ENCODE peak calls at places on chromosomes 7 and 10, in ten cellular contexts. One of them, this sample, is unnamed.

GRCh38 chr7:65436163-65436562 is 62.5 kb downstream of the ZNF92 start:
- DNase-seq in RWPE1: no peak
- DNase-seq in fibroblast of lung: no peak
- DNase-seq in tibial nerve: no peak
- DNase-seq in NB4: no peak
- DNase-seq in CD14-positive monocyte: no peak
- DNase-seq in spleen: no peak
- DNase-seq in breast epithelium: no peak
- DNase-seq in nephron progenitor cell: no peak
- DNase-seq in Calu3: no peak
- DNase-seq in this sample: no peak

GRCh38 chr10:114212153-114212552 is 26.9 kb upstream of the VWA2 start:
- DNase-seq in RWPE1: no peak
- DNase-seq in fibroblast of lung: no peak
- DNase-seq in tibial nerve: no peak
- DNase-seq in NB4: no peak
- DNase-seq in CD14-positive monocyte: no peak
- DNase-seq in spleen: no peak
- DNase-seq in breast epithelium: no peak
- DNase-seq in nephron progenitor cell: no peak
- DNase-seq in Calu3: no peak
- DNase-seq in this sample: no peak

GRCh38 chr7:47511698-47512370 is 70.1 kb downstream of the TNS3 start:
- DNase-seq in RWPE1: no peak
- DNase-seq in fibroblast of lung: no peak
- DNase-seq in tibial nerve: no peak
- DNase-seq in NB4: no peak
- DNase-seq in CD14-positive monocyte: no peak
- DNase-seq in spleen: peak
- DNase-seq in breast epithelium: no peak
- DNase-seq in nephron progenitor cell: no peak
- DNase-seq in Calu3: no peak
- DNase-seq in this sample: no peak

GRCh38 chr10:47336387-47337134 is 11.6 kb upstream of the RBP3 start:
- DNase-seq in RWPE1: no peak
- DNase-seq in fibroblast of lung: peak
- DNase-seq in tibial nerve: no peak
- DNase-seq in NB4: no peak
- DNase-seq in CD14-positive monocyte: no peak
- DNase-seq in spleen: no peak
- DNase-seq in breast epithelium: no peak
- DNase-seq in nephron progenitor cell: no peak
- DNase-seq in Calu3: no peak
- DNase-seq in this sample: no peak

GRCh38 chr10:122181901-122182799 is 88.9 kb upstream of the BTBD16 start:
- DNase-seq in RWPE1: no peak
- DNase-seq in fibroblast of lung: peak
- DNase-seq in tibial nerve: no peak
- DNase-seq in NB4: no peak
- DNase-seq in CD14-positive monocyte: no peak
- DNase-seq in spleen: peak
- DNase-seq in breast epithelium: no peak
- DNase-seq in nephron progenitor cell: no peak
- DNase-seq in Calu3: no peak
- DNase-seq in this sample: no peak

GRCh38 chr7:128890306-128891109 is 20.0 kb downstream of the KCP start:
- DNase-seq in RWPE1: no peak
- DNase-seq in fibroblast of lung: no peak
- DNase-seq in tibial nerve: no peak
- DNase-seq in NB4: no peak
- DNase-seq in CD14-positive monocyte: no peak
- DNase-seq in spleen: peak
- DNase-seq in breast epithelium: no peak
- DNase-seq in nephron progenitor cell: peak
- DNase-seq in Calu3: peak
- DNase-seq in this sample: peak

GRCh38 chr7:107659666-107660065 is 962 bp upstream of the SLC26A4 start:
- DNase-seq in RWPE1: peak
- DNase-seq in fibroblast of lung: peak
- DNase-seq in tibial nerve: no peak
- DNase-seq in NB4: peak
- DNase-seq in CD14-positive monocyte: no peak
- DNase-seq in spleen: no peak
- DNase-seq in breast epithelium: no peak
- DNase-seq in nephron progenitor cell: no peak
- DNase-seq in Calu3: no peak
- DNase-seq in this sample: no peak

GRCh38 chr7:105132335-105132734 is 118.3 kb downstream of the KMT2E start:
- DNase-seq in RWPE1: no peak
- DNase-seq in fibroblast of lung: no peak
- DNase-seq in tibial nerve: no peak
- DNase-seq in NB4: no peak
- DNase-seq in CD14-positive monocyte: no peak
- DNase-seq in spleen: no peak
- DNase-seq in breast epithelium: no peak
- DNase-seq in nephron progenitor cell: no peak
- DNase-seq in Calu3: no peak
- DNase-seq in this sample: no peak

GRCh38 chr7:114206688-114207087 is 207.9 kb upstream of the FOXP2 start:
- DNase-seq in RWPE1: no peak
- DNase-seq in fibroblast of lung: no peak
- DNase-seq in tibial nerve: no peak
- DNase-seq in NB4: no peak
- DNase-seq in CD14-positive monocyte: no peak
- DNase-seq in spleen: no peak
- DNase-seq in breast epithelium: no peak
- DNase-seq in nephron progenitor cell: no peak
- DNase-seq in Calu3: no peak
- DNase-seq in this sample: no peak

GRCh38 chr7:114214454-114214853 is 200.2 kb upstream of the FOXP2 start:
- DNase-seq in RWPE1: no peak
- DNase-seq in fibroblast of lung: no peak
- DNase-seq in tibial nerve: no peak
- DNase-seq in NB4: no peak
- DNase-seq in CD14-positive monocyte: no peak
- DNase-seq in spleen: peak
- DNase-seq in breast epithelium: no peak
- DNase-seq in nephron progenitor cell: no peak
- DNase-seq in Calu3: no peak
- DNase-seq in this sample: no peak

GRCh38 chr7:114212753-114213439 is 201.7 kb upstream of the FOXP2 start:
- DNase-seq in RWPE1: no peak
- DNase-seq in fibroblast of lung: peak
- DNase-seq in tibial nerve: no peak
- DNase-seq in NB4: no peak
- DNase-seq in CD14-positive monocyte: no peak
- DNase-seq in spleen: no peak
- DNase-seq in breast epithelium: no peak
- DNase-seq in nephron progenitor cell: no peak
- DNase-seq in Calu3: no peak
- DNase-seq in this sample: no peak

GRCh38 chr7:114209968-114210367 is 204.6 kb upstream of the FOXP2 start:
- DNase-seq in RWPE1: no peak
- DNase-seq in fibroblast of lung: no peak
- DNase-seq in tibial nerve: no peak
- DNase-seq in NB4: no peak
- DNase-seq in CD14-positive monocyte: no peak
- DNase-seq in spleen: no peak
- DNase-seq in breast epithelium: no peak
- DNase-seq in nephron progenitor cell: no peak
- DNase-seq in Calu3: no peak
- DNase-seq in this sample: no peak
- TF ChIP-seq CTCF in RWPE1: no peak
- TF ChIP-seq CTCF in fibroblast of lung: peak
- TF ChIP-seq CTCF in tibial nerve: no peak
- TF ChIP-seq CTCF in NB4: no peak
- TF ChIP-seq CTCF in CD14-positive monocyte: no peak
- TF ChIP-seq CTCF in spleen: no peak
- TF ChIP-seq CTCF in breast epithelium: no peak
- TF ChIP-seq CTCF in nephron progenitor cell: no peak
- TF ChIP-seq CTCF in Calu3: no peak
- TF ChIP-seq CTCF in this sample: peak

DNA sequence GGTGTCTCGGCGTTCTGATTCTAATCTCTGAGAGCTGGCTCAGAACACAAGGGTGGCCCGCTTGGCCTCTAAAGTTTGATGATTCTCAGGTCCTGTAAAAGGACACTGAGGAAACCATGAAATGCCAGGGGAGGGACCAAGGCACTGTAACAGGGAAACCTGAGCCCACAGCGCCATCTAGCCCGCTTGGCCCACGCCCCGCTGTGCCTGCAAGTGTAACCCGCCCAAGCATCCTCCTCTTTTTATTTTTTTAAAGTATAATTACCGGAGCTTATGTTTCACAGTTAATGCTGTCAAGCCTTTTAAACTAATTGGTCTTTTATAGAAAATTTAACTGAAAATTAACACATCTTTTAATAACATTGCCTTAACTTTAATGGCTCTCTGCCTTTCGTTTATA is 734.7 kb downstream of the KCNMA1 start:
- DNase-seq in RWPE1: peak
- DNase-seq in fibroblast of lung: peak
- DNase-seq in tibial nerve: no peak
- DNase-seq in NB4: peak
- DNase-seq in CD14-positive monocyte: no peak
- DNase-seq in spleen: no peak
- DNase-seq in breast epithelium: no peak
- DNase-seq in nephron progenitor cell: peak
- DNase-seq in Calu3: peak
- DNase-seq in this sample: peak
- TF ChIP-seq CTCF in RWPE1: peak
- TF ChIP-seq CTCF in fibroblast of lung: peak
- TF ChIP-seq CTCF in tibial nerve: no peak
- TF ChIP-seq CTCF in NB4: peak
- TF ChIP-seq CTCF in CD14-positive monocyte: peak
- TF ChIP-seq CTCF in spleen: no peak
- TF ChIP-seq CTCF in breast epithelium: no peak
- TF ChIP-seq CTCF in nephron progenitor cell: peak
- TF ChIP-seq CTCF in Calu3: no peak
- TF ChIP-seq CTCF in this sample: no peak

DNA sequence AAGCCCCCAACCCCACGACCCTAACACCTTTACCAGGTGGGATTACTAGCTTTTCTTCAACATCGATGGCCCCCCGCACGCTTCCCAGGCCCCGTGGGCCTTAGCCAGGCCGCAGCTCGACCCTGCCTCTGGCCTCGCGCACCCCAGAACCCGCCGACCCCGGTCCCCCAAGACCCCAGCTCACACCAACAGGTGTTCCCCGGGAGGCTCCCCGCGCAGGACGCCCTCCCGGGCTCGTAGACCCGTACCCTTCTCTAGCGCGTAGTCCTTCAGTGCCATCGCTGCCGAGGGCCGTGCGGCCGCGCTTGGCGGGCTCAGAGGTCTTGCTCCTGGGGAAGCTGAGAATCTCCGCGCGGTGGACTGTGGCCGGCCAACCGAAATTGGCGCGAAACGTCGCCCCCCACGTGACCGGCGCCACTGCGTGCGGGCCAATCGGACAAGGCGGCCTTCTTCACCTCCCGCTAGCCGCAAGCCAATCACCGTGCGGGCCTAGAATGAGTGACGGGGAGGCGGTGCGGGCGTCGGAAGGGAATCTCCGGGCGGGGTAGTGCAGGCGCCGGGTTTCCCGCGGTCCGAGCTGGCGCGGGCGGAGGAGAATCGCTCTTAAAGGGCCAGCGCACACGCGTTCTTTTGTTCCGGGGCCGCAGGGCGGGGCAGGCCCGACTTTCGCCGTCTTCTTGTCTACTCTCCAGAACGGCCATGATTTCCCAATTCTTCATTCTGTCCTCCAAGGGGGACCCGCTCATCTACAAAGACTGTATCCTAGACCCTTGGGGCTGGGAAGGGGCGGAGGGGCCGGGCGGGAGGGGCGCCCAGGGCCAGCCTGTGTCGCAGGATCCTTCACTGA is at the start of the genes AP4M1 and MCM7:
- DNase-seq in RWPE1: peak
- DNase-seq in fibroblast of lung: peak
- DNase-seq in tibial nerve: peak
- DNase-seq in NB4: peak
- DNase-seq in CD14-positive monocyte: peak
- DNase-seq in spleen: peak
- DNase-seq in breast epithelium: peak
- DNase-seq in nephron progenitor cell: peak
- DNase-seq in Calu3: peak
- DNase-seq in this sample: peak
- TF ChIP-seq CTCF in RWPE1: no peak
- TF ChIP-seq CTCF in fibroblast of lung: no peak
- TF ChIP-seq CTCF in tibial nerve: no peak
- TF ChIP-seq CTCF in NB4: no peak
- TF ChIP-seq CTCF in CD14-positive monocyte: no peak
- TF ChIP-seq CTCF in spleen: no peak
- TF ChIP-seq CTCF in breast epithelium: no peak
- TF ChIP-seq CTCF in nephron progenitor cell: no peak
- TF ChIP-seq CTCF in Calu3: no peak
- TF ChIP-seq CTCF in this sample: no peak

DNA sequence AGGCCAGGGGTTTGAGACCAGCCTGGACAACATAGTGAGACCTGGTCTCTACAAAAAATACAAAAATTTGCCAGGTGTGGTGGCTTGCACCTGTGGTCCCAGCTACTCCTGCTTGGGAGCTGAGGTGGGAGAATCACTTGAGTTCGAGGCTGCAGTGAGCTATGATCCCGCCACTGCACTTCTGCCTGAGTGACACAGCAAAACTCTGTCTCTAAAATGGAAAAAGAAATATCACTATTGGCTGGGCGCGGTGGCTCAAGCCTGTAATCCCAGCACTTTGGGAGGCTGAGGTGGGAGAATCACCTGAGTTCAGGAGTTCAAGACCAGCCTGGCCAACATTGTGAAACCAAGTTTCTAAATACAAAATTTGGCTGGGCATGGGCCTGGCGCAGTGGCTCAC is 44.9 kb upstream of the RASGEF1A start:
- DNase-seq in RWPE1: no peak
- DNase-seq in fibroblast of lung: no peak
- DNase-seq in tibial nerve: no peak
- DNase-seq in NB4: no peak
- DNase-seq in CD14-positive monocyte: no peak
- DNase-seq in spleen: no peak
- DNase-seq in breast epithelium: no peak
- DNase-seq in nephron progenitor cell: no peak
- DNase-seq in Calu3: no peak
- DNase-seq in this sample: no peak
- TF ChIP-seq CTCF in RWPE1: no peak
- TF ChIP-seq CTCF in fibroblast of lung: no peak
- TF ChIP-seq CTCF in tibial nerve: no peak
- TF ChIP-seq CTCF in NB4: no peak
- TF ChIP-seq CTCF in CD14-positive monocyte: no peak
- TF ChIP-seq CTCF in spleen: no peak
- TF ChIP-seq CTCF in breast epithelium: no peak
- TF ChIP-seq CTCF in nephron progenitor cell: no peak
- TF ChIP-seq CTCF in Calu3: no peak
- TF ChIP-seq CTCF in this sample: no peak

GRCh38 chr7:151032936-151033863 is 5.0 kb downstream of the ABCB8 start:
- DNase-seq in RWPE1: no peak
- DNase-seq in fibroblast of lung: no peak
- DNase-seq in tibial nerve: no peak
- DNase-seq in NB4: peak
- DNase-seq in CD14-positive monocyte: no peak
- DNase-seq in spleen: no peak
- DNase-seq in breast epithelium: no peak
- DNase-seq in nephron progenitor cell: no peak
- DNase-seq in Calu3: no peak
- DNase-seq in this sample: no peak
- TF ChIP-seq CTCF in RWPE1: no peak
- TF ChIP-seq CTCF in fibroblast of lung: no peak
- TF ChIP-seq CTCF in tibial nerve: no peak
- TF ChIP-seq CTCF in NB4: peak
- TF ChIP-seq CTCF in CD14-positive monocyte: no peak
- TF ChIP-seq CTCF in spleen: no peak
- TF ChIP-seq CTCF in breast epithelium: no peak
- TF ChIP-seq CTCF in nephron progenitor cell: no peak
- TF ChIP-seq CTCF in Calu3: peak
- TF ChIP-seq CTCF in this sample: no peak

GRCh38 chr10:60124536-60124935 is 218.2 kb upstream of the CCDC6 start:
- DNase-seq in RWPE1: no peak
- DNase-seq in fibroblast of lung: no peak
- DNase-seq in tibial nerve: no peak
- DNase-seq in NB4: no peak
- DNase-seq in CD14-positive monocyte: no peak
- DNase-seq in spleen: no peak
- DNase-seq in breast epithelium: no peak
- DNase-seq in nephron progenitor cell: no peak
- DNase-seq in Calu3: no peak
- DNase-seq in this sample: no peak
- TF ChIP-seq CTCF in RWPE1: no peak
- TF ChIP-seq CTCF in fibroblast of lung: no peak
- TF ChIP-seq CTCF in tibial nerve: no peak
- TF ChIP-seq CTCF in NB4: no peak
- TF ChIP-seq CTCF in CD14-positive monocyte: no peak
- TF ChIP-seq CTCF in spleen: no peak
- TF ChIP-seq CTCF in breast epithelium: no peak
- TF ChIP-seq CTCF in nephron progenitor cell: no peak
- TF ChIP-seq CTCF in Calu3: no peak
- TF ChIP-seq CTCF in this sample: no peak